ENCODE peak calls at places on chromosome 3, in eight cellular contexts. One of them, this sample, is unnamed.

GRCh38 chr3:134002326-134002725 is 27.4 kb downstream of the SLCO2A1 start:
- DNase-seq in fibroblast of lung: peak
- DNase-seq in bronchial epithelial cell: no peak
- DNase-seq in A549: no peak
- DNase-seq in endothelial cell of umbilical vein: no peak
- DNase-seq in lung: no peak
- DNase-seq in brain microvascular endothelial cell: no peak
- DNase-seq in AG04449: no peak
- DNase-seq in this sample: peak

GRCh38 chr3:11603628-11604027 is 40.1 kb downstream of the VGLL4 start:
- DNase-seq in A549: no peak
- DNase-seq in lung: no peak
- DNase-seq in fibroblast of lung: peak
- DNase-seq in brain microvascular endothelial cell: peak
- DNase-seq in AG04449: peak
- DNase-seq in bronchial epithelial cell: no peak
- DNase-seq in endothelial cell of umbilical vein: peak
- DNase-seq in this sample: peak

GRCh38 chr3:178451799-178452198 is 84.4 kb upstream of the KCNMB2 start:
- DNase-seq in bronchial epithelial cell: no peak
- DNase-seq in lung: no peak
- DNase-seq in brain microvascular endothelial cell: no peak
- DNase-seq in fibroblast of lung: no peak
- DNase-seq in AG04449: no peak
- DNase-seq in endothelial cell of umbilical vein: no peak
- DNase-seq in A549: no peak
- DNase-seq in this sample: no peak

GRCh38 chr3:80068459-80068858 is 300.7 kb upstream of the ROBO1 start:
- DNase-seq in A549: no peak
- DNase-seq in bronchial epithelial cell: no peak
- DNase-seq in lung: no peak
- DNase-seq in fibroblast of lung: no peak
- DNase-seq in brain microvascular endothelial cell: no peak
- DNase-seq in endothelial cell of umbilical vein: no peak
- DNase-seq in AG04449: no peak
- DNase-seq in this sample: no peak

GRCh38 chr3:104359546-104359945 is 1007.2 kb upstream of the ALCAM start:
- DNase-seq in AG04449: peak
- DNase-seq in A549: no peak
- DNase-seq in lung: no peak
- DNase-seq in bronchial epithelial cell: peak
- DNase-seq in fibroblast of lung: peak
- DNase-seq in endothelial cell of umbilical vein: peak
- DNase-seq in brain microvascular endothelial cell: peak
- DNase-seq in this sample: peak

GRCh38 chr3:151047636-151048035 is 37.8 kb upstream of the MED12L start:
- DNase-seq in fibroblast of lung: peak
- DNase-seq in AG04449: no peak
- DNase-seq in A549: peak
- DNase-seq in bronchial epithelial cell: peak
- DNase-seq in endothelial cell of umbilical vein: no peak
- DNase-seq in lung: no peak
- DNase-seq in brain microvascular endothelial cell: peak
- DNase-seq in this sample: no peak

GRCh38 chr3:157405457-157405856 is 31.2 kb upstream of the PTX3 start:
- DNase-seq in A549: no peak
- DNase-seq in AG04449: no peak
- DNase-seq in bronchial epithelial cell: peak
- DNase-seq in endothelial cell of umbilical vein: no peak
- DNase-seq in brain microvascular endothelial cell: peak
- DNase-seq in fibroblast of lung: peak
- DNase-seq in lung: no peak
- DNase-seq in this sample: peak

GRCh38 chr3:168091961-168092360 is 3.8 kb downstream of the GOLIM4 start:
- DNase-seq in endothelial cell of umbilical vein: no peak
- DNase-seq in AG04449: no peak
- DNase-seq in lung: no peak
- DNase-seq in A549: no peak
- DNase-seq in bronchial epithelial cell: no peak
- DNase-seq in fibroblast of lung: no peak
- DNase-seq in brain microvascular endothelial cell: no peak
- DNase-seq in this sample: no peak

GRCh38 chr3:122987726-122988319 is 39.7 kb downstream of the SEMA5B start:
- DNase-seq in bronchial epithelial cell: no peak
- DNase-seq in A549: no peak
- DNase-seq in lung: no peak
- DNase-seq in AG04449: no peak
- DNase-seq in brain microvascular endothelial cell: no peak
- DNase-seq in fibroblast of lung: no peak
- DNase-seq in endothelial cell of umbilical vein: no peak
- DNase-seq in this sample: no peak

GRCh38 chr3:66418432-66419052 is 82.3 kb downstream of the LRIG1 start:
- DNase-seq in bronchial epithelial cell: peak
- DNase-seq in AG04449: no peak
- DNase-seq in fibroblast of lung: peak
- DNase-seq in A549: no peak
- DNase-seq in lung: peak
- DNase-seq in endothelial cell of umbilical vein: peak
- DNase-seq in brain microvascular endothelial cell: no peak
- DNase-seq in this sample: peak

GRCh38 chr3:135487261-135487660 is 478.3 kb upstream of the PPP2R3A start:
- DNase-seq in A549: no peak
- DNase-seq in lung: no peak
- DNase-seq in AG04449: no peak
- DNase-seq in brain microvascular endothelial cell: no peak
- DNase-seq in fibroblast of lung: no peak
- DNase-seq in bronchial epithelial cell: no peak
- DNase-seq in endothelial cell of umbilical vein: no peak
- DNase-seq in this sample: no peak

DNA sequence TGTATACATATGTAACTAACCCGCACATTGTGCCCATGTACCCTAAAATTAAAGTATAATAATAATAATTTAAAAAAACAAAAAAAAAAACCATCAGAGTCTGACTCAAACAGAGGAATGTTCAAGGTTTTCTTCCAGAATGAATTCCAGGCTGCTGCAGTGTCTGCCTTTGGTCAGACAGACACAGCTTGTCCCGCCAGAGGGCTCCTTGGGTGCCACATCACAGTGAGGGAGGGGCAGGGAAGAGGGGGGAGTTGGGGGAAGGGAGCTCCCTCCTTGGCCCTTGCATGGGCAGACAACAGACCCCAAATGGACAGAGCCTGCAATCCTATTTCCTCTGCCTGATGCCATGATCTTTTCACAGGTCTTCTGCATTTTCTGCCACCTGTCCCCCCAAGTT is 36.5 kb downstream of the ITGB5 start:
- DNase-seq in AG04449: no peak
- DNase-seq in lung: no peak
- DNase-seq in endothelial cell of umbilical vein: no peak
- DNase-seq in A549: no peak
- DNase-seq in fibroblast of lung: peak
- DNase-seq in brain microvascular endothelial cell: peak
- DNase-seq in bronchial epithelial cell: no peak
- DNase-seq in this sample: no peak
- TF ChIP-seq CTCF in AG04449: peak
- TF ChIP-seq CTCF in lung: no peak
- TF ChIP-seq CTCF in endothelial cell of umbilical vein: no peak
- TF ChIP-seq CTCF in A549: no peak
- TF ChIP-seq CTCF in fibroblast of lung: no peak
- TF ChIP-seq CTCF in brain microvascular endothelial cell: peak
- TF ChIP-seq CTCF in bronchial epithelial cell: no peak
- TF ChIP-seq CTCF in this sample: peak

GRCh38 chr3:1987983-1988382 is 110.7 kb upstream of the CNTN4 start:
- DNase-seq in AG04449: no peak
- DNase-seq in brain microvascular endothelial cell: no peak
- DNase-seq in bronchial epithelial cell: peak
- DNase-seq in lung: no peak
- DNase-seq in A549: no peak
- DNase-seq in endothelial cell of umbilical vein: peak
- DNase-seq in fibroblast of lung: peak
- DNase-seq in this sample: no peak
- TF ChIP-seq CTCF in AG04449: no peak
- TF ChIP-seq CTCF in brain microvascular endothelial cell: peak
- TF ChIP-seq CTCF in bronchial epithelial cell: peak
- TF ChIP-seq CTCF in lung: no peak
- TF ChIP-seq CTCF in A549: no peak
- TF ChIP-seq CTCF in endothelial cell of umbilical vein: peak
- TF ChIP-seq CTCF in fibroblast of lung: no peak
- TF ChIP-seq CTCF in this sample: peak

DNA sequence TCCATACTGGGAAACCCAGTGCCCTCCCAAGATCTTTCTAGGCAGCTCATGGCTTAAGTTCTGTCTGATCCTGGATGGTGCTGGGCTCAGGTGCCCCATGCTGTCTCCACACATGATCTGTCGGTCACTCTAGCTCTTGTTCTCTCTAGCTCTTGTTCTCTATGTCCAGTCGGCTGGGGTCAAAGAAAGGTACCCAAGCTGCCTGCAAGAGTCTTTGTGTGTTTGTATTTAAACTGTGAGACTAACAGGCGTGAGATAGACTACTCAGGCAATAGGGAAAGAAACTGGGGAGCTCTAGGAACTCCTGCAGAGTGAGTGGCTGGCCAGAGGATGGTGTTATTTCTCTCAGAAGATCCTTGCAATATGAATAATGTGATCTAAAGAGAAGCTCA is 40.2 kb downstream of the GPR156 start:
- DNase-seq in A549: no peak
- DNase-seq in fibroblast of lung: no peak
- DNase-seq in lung: no peak
- DNase-seq in brain microvascular endothelial cell: no peak
- DNase-seq in AG04449: no peak
- DNase-seq in endothelial cell of umbilical vein: no peak
- DNase-seq in bronchial epithelial cell: no peak
- DNase-seq in this sample: no peak
- TF ChIP-seq CTCF in A549: no peak
- TF ChIP-seq CTCF in fibroblast of lung: no peak
- TF ChIP-seq CTCF in lung: no peak
- TF ChIP-seq CTCF in brain microvascular endothelial cell: peak
- TF ChIP-seq CTCF in AG04449: no peak
- TF ChIP-seq CTCF in endothelial cell of umbilical vein: no peak
- TF ChIP-seq CTCF in bronchial epithelial cell: no peak
- TF ChIP-seq CTCF in this sample: no peak

GRCh38 chr3:53513556-53514190 is 19.3 kb downstream of the CACNA1D start:
- DNase-seq in A549: no peak
- DNase-seq in fibroblast of lung: no peak
- DNase-seq in AG04449: no peak
- DNase-seq in bronchial epithelial cell: peak
- DNase-seq in brain microvascular endothelial cell: no peak
- DNase-seq in lung: no peak
- DNase-seq in endothelial cell of umbilical vein: no peak
- DNase-seq in this sample: no peak
- TF ChIP-seq CTCF in A549: peak
- TF ChIP-seq CTCF in fibroblast of lung: no peak
- TF ChIP-seq CTCF in AG04449: no peak
- TF ChIP-seq CTCF in bronchial epithelial cell: peak
- TF ChIP-seq CTCF in brain microvascular endothelial cell: peak
- TF ChIP-seq CTCF in lung: no peak
- TF ChIP-seq CTCF in endothelial cell of umbilical vein: peak
- TF ChIP-seq CTCF in this sample: peak

DNA sequence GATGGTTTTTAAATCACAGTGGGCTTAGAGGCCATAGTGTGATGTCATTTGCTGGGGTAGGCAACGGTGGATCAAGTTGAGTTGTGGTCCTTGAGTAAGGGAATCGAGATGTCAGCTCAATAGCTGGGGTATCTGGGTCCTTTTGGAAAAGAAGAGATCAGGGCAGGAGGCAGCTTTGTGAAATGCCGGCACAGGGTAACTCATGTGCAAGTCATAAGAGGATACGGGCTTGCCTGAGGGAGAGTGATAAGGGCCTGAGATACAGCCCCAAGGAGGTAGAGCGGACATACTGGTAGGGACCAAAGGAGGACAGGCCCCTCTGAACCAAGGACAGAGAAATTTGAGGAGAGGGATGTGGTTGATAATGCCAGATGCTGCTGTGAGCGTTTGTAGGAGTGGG is 4.2 kb upstream of the FAM131A start:
- DNase-seq in bronchial epithelial cell: no peak
- DNase-seq in fibroblast of lung: no peak
- DNase-seq in endothelial cell of umbilical vein: no peak
- DNase-seq in brain microvascular endothelial cell: no peak
- DNase-seq in lung: no peak
- DNase-seq in AG04449: no peak
- DNase-seq in A549: no peak
- DNase-seq in this sample: no peak
- TF ChIP-seq CTCF in bronchial epithelial cell: no peak
- TF ChIP-seq CTCF in fibroblast of lung: no peak
- TF ChIP-seq CTCF in endothelial cell of umbilical vein: no peak
- TF ChIP-seq CTCF in brain microvascular endothelial cell: no peak
- TF ChIP-seq CTCF in lung: no peak
- TF ChIP-seq CTCF in AG04449: no peak
- TF ChIP-seq CTCF in A549: no peak
- TF ChIP-seq CTCF in this sample: no peak

DNA sequence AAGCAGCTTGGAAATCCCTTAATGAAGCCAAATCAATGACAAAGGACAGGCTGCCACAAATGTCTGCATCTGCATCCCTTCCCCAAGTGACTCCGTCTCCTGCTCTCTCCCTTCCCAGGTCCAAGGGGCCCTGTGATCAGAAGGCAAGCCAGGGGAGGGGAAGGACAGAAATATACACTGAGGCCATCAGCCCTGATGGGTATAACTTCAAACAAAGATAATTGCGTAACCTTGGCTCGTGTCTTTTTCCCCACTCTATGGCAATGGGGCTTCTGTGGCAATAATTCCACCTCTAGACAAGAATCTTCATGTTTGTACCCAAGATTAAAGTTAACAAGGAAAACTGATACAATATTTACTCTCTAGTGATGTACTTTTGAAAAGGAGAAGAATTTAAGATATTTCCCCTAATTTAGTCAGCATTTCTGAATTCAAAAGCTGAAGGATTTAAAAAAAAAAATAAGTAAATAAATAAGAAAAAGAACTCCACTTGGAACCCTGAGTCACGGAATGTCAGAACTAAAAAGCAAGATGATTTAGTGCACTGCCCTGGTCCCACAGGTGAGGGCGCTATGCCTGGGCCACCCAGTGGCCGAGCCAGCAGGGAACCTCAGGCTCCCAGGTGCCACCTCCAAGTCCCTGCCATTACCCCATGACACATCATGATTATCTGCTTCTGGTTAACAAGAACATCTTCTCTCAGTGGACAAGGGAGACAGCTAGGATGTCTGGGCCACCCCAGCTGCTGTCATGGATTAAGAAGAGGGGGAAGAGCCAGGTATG is 154.5 kb downstream of the STT3B start:
- DNase-seq in endothelial cell of umbilical vein: no peak
- DNase-seq in brain microvascular endothelial cell: no peak
- DNase-seq in lung: no peak
- DNase-seq in A549: no peak
- DNase-seq in bronchial epithelial cell: no peak
- DNase-seq in fibroblast of lung: no peak
- DNase-seq in AG04449: no peak
- DNase-seq in this sample: no peak
- TF ChIP-seq CTCF in endothelial cell of umbilical vein: no peak
- TF ChIP-seq CTCF in brain microvascular endothelial cell: peak
- TF ChIP-seq CTCF in lung: no peak
- TF ChIP-seq CTCF in A549: no peak
- TF ChIP-seq CTCF in bronchial epithelial cell: peak
- TF ChIP-seq CTCF in fibroblast of lung: no peak
- TF ChIP-seq CTCF in AG04449: no peak
- TF ChIP-seq CTCF in this sample: peak

DNA sequence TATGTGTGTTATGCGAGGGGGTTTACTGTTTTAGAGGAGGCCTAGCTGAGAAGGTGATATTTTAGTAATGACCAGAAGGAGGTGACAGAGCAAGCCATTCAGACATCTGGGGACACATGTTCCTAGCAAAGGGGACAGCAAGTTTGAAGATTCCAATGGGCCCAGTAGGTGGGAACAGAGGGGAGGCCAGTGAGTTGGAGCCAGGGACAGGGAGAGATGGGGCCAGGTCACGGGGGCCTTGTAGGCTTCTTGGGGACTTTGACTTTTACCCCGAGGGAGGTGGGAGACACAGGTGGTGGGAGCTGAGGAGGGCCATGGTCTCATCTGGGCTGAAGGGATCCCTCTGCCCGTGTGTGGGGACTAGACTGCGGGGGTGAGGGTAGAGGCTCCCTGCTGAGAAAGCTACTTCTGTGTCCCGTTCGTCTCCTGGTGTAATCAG is 72.5 kb downstream of the MGLL start:
- DNase-seq in endothelial cell of umbilical vein: no peak
- DNase-seq in AG04449: no peak
- DNase-seq in fibroblast of lung: no peak
- DNase-seq in lung: no peak
- DNase-seq in brain microvascular endothelial cell: no peak
- DNase-seq in bronchial epithelial cell: no peak
- DNase-seq in A549: no peak
- DNase-seq in this sample: no peak
- TF ChIP-seq CTCF in endothelial cell of umbilical vein: no peak
- TF ChIP-seq CTCF in AG04449: no peak
- TF ChIP-seq CTCF in fibroblast of lung: no peak
- TF ChIP-seq CTCF in lung: no peak
- TF ChIP-seq CTCF in brain microvascular endothelial cell: peak
- TF ChIP-seq CTCF in bronchial epithelial cell: no peak
- TF ChIP-seq CTCF in A549: peak
- TF ChIP-seq CTCF in this sample: no peak